ENCODE peak calls at places on chromosomes 12 and 14, in ten cellular contexts. One of them, this sample, is unnamed. For H3K4me1, the result is how much of the 10 kb centered on the place peaks cover.

GRCh38 chr12:117377758-117378157 is 16.3 kb upstream of the NOS1 start:
- DNase-seq in OCI-LY7: peak
- DNase-seq in breast epithelium: no peak
- DNase-seq in right atrium auricular region: no peak
- DNase-seq in fibroblast of lung: no peak
- DNase-seq in lung: no peak
- DNase-seq in ovary: no peak
- DNase-seq in tibial artery: no peak
- DNase-seq in gastrocnemius medialis: peak
- DNase-seq in A549: peak
- DNase-seq in this sample: no peak

GRCh38 chr12:8589679-8590078 is 23.0 kb downstream of the AICDA start:
- DNase-seq in OCI-LY7: no peak
- DNase-seq in breast epithelium: no peak
- DNase-seq in right atrium auricular region: no peak
- DNase-seq in fibroblast of lung: no peak
- DNase-seq in lung: no peak
- DNase-seq in ovary: no peak
- DNase-seq in tibial artery: no peak
- DNase-seq in gastrocnemius medialis: no peak
- DNase-seq in A549: no peak
- DNase-seq in this sample: no peak

GRCh38 chr12:118922405-118922804 is 58.9 kb upstream of the SRRM4 start:
- DNase-seq in OCI-LY7: no peak
- DNase-seq in breast epithelium: no peak
- DNase-seq in right atrium auricular region: no peak
- DNase-seq in fibroblast of lung: no peak
- DNase-seq in lung: no peak
- DNase-seq in ovary: no peak
- DNase-seq in tibial artery: no peak
- DNase-seq in gastrocnemius medialis: no peak
- DNase-seq in A549: no peak
- DNase-seq in this sample: no peak

GRCh38 chr12:57342207-57342691 is 88.6 kb downstream of the R3HDM2 start:
- DNase-seq in OCI-LY7: no peak
- DNase-seq in breast epithelium: no peak
- DNase-seq in right atrium auricular region: peak
- DNase-seq in fibroblast of lung: peak
- DNase-seq in lung: peak
- DNase-seq in ovary: peak
- DNase-seq in tibial artery: no peak
- DNase-seq in gastrocnemius medialis: peak
- DNase-seq in A549: peak
- DNase-seq in this sample: no peak

GRCh38 chr12:117063162-117063911 is 35.9 kb downstream of the TESC start:
- DNase-seq in OCI-LY7: no peak
- DNase-seq in breast epithelium: no peak
- DNase-seq in right atrium auricular region: no peak
- DNase-seq in fibroblast of lung: no peak
- DNase-seq in lung: peak
- DNase-seq in ovary: no peak
- DNase-seq in tibial artery: no peak
- DNase-seq in gastrocnemius medialis: peak
- DNase-seq in A549: no peak
- DNase-seq in this sample: peak

GRCh38 chr14:38290601-38291190 is 34.8 kb upstream of the CLEC14A start:
- DNase-seq in OCI-LY7: no peak
- DNase-seq in breast epithelium: no peak
- DNase-seq in right atrium auricular region: no peak
- DNase-seq in fibroblast of lung: peak
- DNase-seq in lung: peak
- DNase-seq in ovary: no peak
- DNase-seq in tibial artery: no peak
- DNase-seq in gastrocnemius medialis: no peak
- DNase-seq in A549: no peak
- DNase-seq in this sample: peak

GRCh38 chr12:43278268-43278832 is 273.7 kb downstream of the ADAMTS20 start:
- DNase-seq in OCI-LY7: peak
- DNase-seq in breast epithelium: no peak
- DNase-seq in right atrium auricular region: no peak
- DNase-seq in fibroblast of lung: no peak
- DNase-seq in lung: no peak
- DNase-seq in ovary: no peak
- DNase-seq in tibial artery: no peak
- DNase-seq in gastrocnemius medialis: no peak
- DNase-seq in A549: peak
- DNase-seq in this sample: no peak

GRCh38 chr14:32426596-32427408 is 97.7 kb downstream of the AKAP6 start:
- DNase-seq in OCI-LY7: no peak
- DNase-seq in breast epithelium: no peak
- DNase-seq in right atrium auricular region: no peak
- DNase-seq in fibroblast of lung: no peak
- DNase-seq in lung: no peak
- DNase-seq in ovary: no peak
- DNase-seq in tibial artery: no peak
- DNase-seq in gastrocnemius medialis: no peak
- DNase-seq in A549: no peak
- DNase-seq in this sample: no peak

GRCh38 chr14:64788706-64789105 is 84.5 kb downstream of the PLEKHG3 start:
- DNase-seq in OCI-LY7: no peak
- DNase-seq in breast epithelium: no peak
- DNase-seq in right atrium auricular region: no peak
- DNase-seq in fibroblast of lung: peak
- DNase-seq in lung: no peak
- DNase-seq in ovary: no peak
- DNase-seq in tibial artery: peak
- DNase-seq in gastrocnemius medialis: peak
- DNase-seq in A549: peak
- DNase-seq in this sample: no peak

GRCh38 chr12:104494137-104494815 is 37.5 kb downstream of the CHST11 start:
- DNase-seq in OCI-LY7: no peak
- DNase-seq in breast epithelium: peak
- DNase-seq in right atrium auricular region: no peak
- DNase-seq in fibroblast of lung: peak
- DNase-seq in lung: no peak
- DNase-seq in ovary: peak
- DNase-seq in tibial artery: no peak
- DNase-seq in gastrocnemius medialis: no peak
- DNase-seq in A549: no peak
- DNase-seq in this sample: no peak

GRCh38 chr14:49460647-49461046 is 125.5 kb downstream of the RPS29 start:
- DNase-seq in OCI-LY7: no peak
- DNase-seq in breast epithelium: no peak
- DNase-seq in right atrium auricular region: no peak
- DNase-seq in fibroblast of lung: no peak
- DNase-seq in lung: no peak
- DNase-seq in ovary: no peak
- DNase-seq in tibial artery: no peak
- DNase-seq in gastrocnemius medialis: no peak
- DNase-seq in A549: no peak
- DNase-seq in this sample: no peak

GRCh38 chr14:49461529-49462401 is 124.4 kb downstream of the RPS29 start:
- DNase-seq in OCI-LY7: peak
- DNase-seq in breast epithelium: no peak
- DNase-seq in right atrium auricular region: no peak
- DNase-seq in fibroblast of lung: peak
- DNase-seq in lung: peak
- DNase-seq in ovary: no peak
- DNase-seq in tibial artery: no peak
- DNase-seq in gastrocnemius medialis: no peak
- DNase-seq in A549: peak
- DNase-seq in this sample: peak

GRCh38 chr14:49467091-49467490 is 119.1 kb downstream of the RPS29 start:
- DNase-seq in OCI-LY7: no peak
- DNase-seq in breast epithelium: no peak
- DNase-seq in right atrium auricular region: no peak
- DNase-seq in fibroblast of lung: no peak
- DNase-seq in lung: no peak
- DNase-seq in ovary: no peak
- DNase-seq in tibial artery: no peak
- DNase-seq in gastrocnemius medialis: no peak
- DNase-seq in A549: no peak
- DNase-seq in this sample: no peak

GRCh38 chr14:49463146-49463545 is 123.0 kb downstream of the RPS29 start:
- DNase-seq in OCI-LY7: no peak
- DNase-seq in breast epithelium: no peak
- DNase-seq in right atrium auricular region: no peak
- DNase-seq in fibroblast of lung: no peak
- DNase-seq in lung: no peak
- DNase-seq in ovary: no peak
- DNase-seq in tibial artery: no peak
- DNase-seq in gastrocnemius medialis: no peak
- DNase-seq in A549: no peak
- DNase-seq in this sample: no peak

DNA sequence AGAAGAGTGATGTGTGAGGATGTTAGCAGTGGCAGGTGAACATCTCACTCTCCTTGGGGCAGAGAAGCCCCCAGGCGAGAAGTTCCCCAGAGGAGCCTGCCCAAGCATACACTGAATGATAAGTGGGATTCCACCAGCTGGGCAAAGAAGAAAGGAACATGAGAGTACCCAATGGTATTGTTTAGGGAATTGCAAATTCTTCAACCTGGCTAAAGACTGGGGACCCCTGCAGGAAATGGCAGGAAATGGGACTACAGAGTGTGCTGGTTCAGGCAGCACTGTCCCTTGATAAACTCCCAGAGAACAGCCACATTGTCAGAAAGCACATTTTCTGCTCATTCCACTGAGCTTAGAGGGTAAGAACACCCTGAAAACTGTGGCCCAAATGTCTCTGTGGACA is 121.3 kb downstream of the RPS29 start:
- DNase-seq in OCI-LY7: peak
- DNase-seq in breast epithelium: no peak
- DNase-seq in right atrium auricular region: no peak
- DNase-seq in fibroblast of lung: no peak
- DNase-seq in lung: no peak
- DNase-seq in ovary: no peak
- DNase-seq in tibial artery: no peak
- DNase-seq in gastrocnemius medialis: no peak
- DNase-seq in A549: peak
- DNase-seq in this sample: no peak
- TF ChIP-seq CTCF in OCI-LY7: peak
- TF ChIP-seq CTCF in breast epithelium: no peak
- TF ChIP-seq CTCF in right atrium auricular region: no peak
- TF ChIP-seq CTCF in fibroblast of lung: no peak
- TF ChIP-seq CTCF in lung: no peak
- TF ChIP-seq CTCF in ovary: no peak
- TF ChIP-seq CTCF in tibial artery: no peak
- TF ChIP-seq CTCF in gastrocnemius medialis: no peak
- TF ChIP-seq CTCF in A549: no peak
- TF ChIP-seq CTCF in this sample: no peak

DNA sequence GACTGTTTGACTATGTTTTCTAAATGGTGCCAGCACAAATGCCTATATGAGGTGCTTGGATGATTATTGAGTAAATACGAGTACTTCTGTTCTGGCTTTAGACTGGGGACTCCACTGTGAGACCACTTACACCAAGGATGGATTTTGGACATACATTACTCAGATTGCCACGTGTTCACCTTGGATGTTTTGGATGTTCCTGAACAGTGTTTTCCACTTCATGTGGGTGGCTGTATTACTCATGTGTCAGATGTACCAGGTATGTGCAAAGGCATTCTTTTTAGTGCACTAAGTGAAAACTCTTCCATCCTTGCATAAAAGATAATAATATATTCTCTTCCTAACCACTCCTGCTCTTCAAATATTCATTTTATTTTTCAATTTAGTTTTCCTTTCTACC is 30.7 kb downstream of the CSRP2 start:
- DNase-seq in OCI-LY7: no peak
- DNase-seq in breast epithelium: no peak
- DNase-seq in right atrium auricular region: no peak
- DNase-seq in fibroblast of lung: peak
- DNase-seq in lung: no peak
- DNase-seq in ovary: no peak
- DNase-seq in tibial artery: no peak
- DNase-seq in gastrocnemius medialis: no peak
- DNase-seq in A549: no peak
- DNase-seq in this sample: no peak
- H3K4me1 ChIP-seq in OCI-LY7: under half
- H3K4me1 ChIP-seq in breast epithelium: under half
- H3K4me1 ChIP-seq in right atrium auricular region: under half
- H3K4me1 ChIP-seq in fibroblast of lung: under half
- H3K4me1 ChIP-seq in lung: under half
- H3K4me1 ChIP-seq in ovary: under half
- H3K4me1 ChIP-seq in tibial artery: under half
- H3K4me1 ChIP-seq in gastrocnemius medialis: under half
- H3K4me1 ChIP-seq in A549: under half
- H3K4me1 ChIP-seq in this sample: under half

GRCh38 chr12:124172646-124173045 is 122.2 kb upstream of the RFLNA start:
- DNase-seq in OCI-LY7: no peak
- DNase-seq in breast epithelium: no peak
- DNase-seq in right atrium auricular region: no peak
- DNase-seq in fibroblast of lung: peak
- DNase-seq in lung: no peak
- DNase-seq in ovary: no peak
- DNase-seq in tibial artery: no peak
- DNase-seq in gastrocnemius medialis: no peak
- DNase-seq in A549: no peak
- DNase-seq in this sample: no peak

GRCh38 chr12:124173692-124174091 is 121.2 kb upstream of the RFLNA start:
- DNase-seq in OCI-LY7: no peak
- DNase-seq in breast epithelium: no peak
- DNase-seq in right atrium auricular region: no peak
- DNase-seq in fibroblast of lung: no peak
- DNase-seq in lung: no peak
- DNase-seq in ovary: no peak
- DNase-seq in tibial artery: no peak
- DNase-seq in gastrocnemius medialis: no peak
- DNase-seq in A549: no peak
- DNase-seq in this sample: no peak

GRCh38 chr12:124170756-124171155 is 124.1 kb upstream of the RFLNA start:
- DNase-seq in OCI-LY7: no peak
- DNase-seq in breast epithelium: no peak
- DNase-seq in right atrium auricular region: no peak
- DNase-seq in fibroblast of lung: peak
- DNase-seq in lung: no peak
- DNase-seq in ovary: no peak
- DNase-seq in tibial artery: no peak
- DNase-seq in gastrocnemius medialis: no peak
- DNase-seq in A549: no peak
- DNase-seq in this sample: no peak

GRCh38 chr12:124169577-124169976 is 125.3 kb upstream of the RFLNA start:
- DNase-seq in OCI-LY7: no peak
- DNase-seq in breast epithelium: no peak
- DNase-seq in right atrium auricular region: no peak
- DNase-seq in fibroblast of lung: no peak
- DNase-seq in lung: no peak
- DNase-seq in ovary: no peak
- DNase-seq in tibial artery: no peak
- DNase-seq in gastrocnemius medialis: no peak
- DNase-seq in A549: no peak
- DNase-seq in this sample: no peak

GRCh38 chr12:124171231-124171985 is 123.5 kb upstream of the RFLNA start:
- DNase-seq in OCI-LY7: no peak
- DNase-seq in breast epithelium: no peak
- DNase-seq in right atrium auricular region: no peak
- DNase-seq in fibroblast of lung: no peak
- DNase-seq in lung: no peak
- DNase-seq in ovary: no peak
- DNase-seq in tibial artery: no peak
- DNase-seq in gastrocnemius medialis: no peak
- DNase-seq in A549: no peak
- DNase-seq in this sample: no peak
- TF ChIP-seq CTCF in OCI-LY7: no peak
- TF ChIP-seq CTCF in breast epithelium: no peak
- TF ChIP-seq CTCF in right atrium auricular region: no peak
- TF ChIP-seq CTCF in fibroblast of lung: no peak
- TF ChIP-seq CTCF in lung: no peak
- TF ChIP-seq CTCF in ovary: no peak
- TF ChIP-seq CTCF in tibial artery: no peak
- TF ChIP-seq CTCF in gastrocnemius medialis: no peak
- TF ChIP-seq CTCF in A549: no peak
- TF ChIP-seq CTCF in this sample: no peak

GRCh38 chr12:6332459-6332858 is 9.4 kb downstream of the TNFRSF1A start:
- DNase-seq in OCI-LY7: no peak
- DNase-seq in breast epithelium: no peak
- DNase-seq in right atrium auricular region: no peak
- DNase-seq in fibroblast of lung: peak
- DNase-seq in lung: no peak
- DNase-seq in ovary: no peak
- DNase-seq in tibial artery: no peak
- DNase-seq in gastrocnemius medialis: no peak
- DNase-seq in A549: peak
- DNase-seq in this sample: no peak
- H3K4me1 ChIP-seq in OCI-LY7: under half
- H3K4me1 ChIP-seq in breast epithelium: under half
- H3K4me1 ChIP-seq in right atrium auricular region: under half
- H3K4me1 ChIP-seq in fibroblast of lung: under half
- H3K4me1 ChIP-seq in lung: under half
- H3K4me1 ChIP-seq in ovary: under half
- H3K4me1 ChIP-seq in tibial artery: half or more
- H3K4me1 ChIP-seq in gastrocnemius medialis: under half
- H3K4me1 ChIP-seq in A549: half or more
- H3K4me1 ChIP-seq in this sample: under half